ENCODE peak calls at places on chromosomes 7 and 10, in eight cellular contexts. K is HEK293T; P is psoas muscle; I is foreskin fibroblast; V is ELR; Y is HTR-8/SVneo; O is T-helper 2 cell treated with Interferon-gamma antibody and Interleukin-4, amounts not matched to agents 5 μg/mL and 100 μg/mL, for 36 hours; H is T-helper 1 cell. B is an unnamed sample.

GRCh38 chr10:48237856-48238250 is 36.6 kb downstream of the FRMPD2 start:
- DNase-seq in K (no peak), P (no peak), I (no peak), V (no peak), Y (no peak), O (no peak), H (no peak), B (no peak)

GRCh38 chr7:50504646-50505546 is 54.7 kb upstream of the FIGNL1 start:
- DNase-seq in K (no peak), P (peak), I (peak), V (no peak), Y (no peak), O (no peak), H (no peak), B (no peak)

GRCh38 chr10:121862042-121862441 is 65.8 kb downstream of the ATE1 start:
- DNase-seq in K (no peak), P (no peak), I (no peak), V (no peak), Y (no peak), O (no peak), H (no peak), B (no peak)

GRCh38 chr7:71236488-71237179 is 104.7 kb downstream of the GALNT17 start:
- DNase-seq in K (no peak), P (no peak), I (no peak), V (no peak), Y (no peak), O (no peak), H (no peak), B (no peak)

GRCh38 chr7:108735814-108736213 is 166.1 kb downstream of the DNAJB9 start:
- DNase-seq in K (no peak), P (no peak), I (no peak), V (no peak), Y (no peak), O (no peak), H (no peak), B (no peak)

GRCh38 chr10:126270116-126270515 is 118.2 kb downstream of the ADAM12 start:
- DNase-seq in K (no peak), P (no peak), I (peak), V (peak), Y (no peak), O (no peak), H (no peak), B (no peak)

GRCh38 chr7:12839508-12840153 is 152.2 kb downstream of the ARL4A start:
- DNase-seq in K (peak), P (no peak), I (no peak), V (no peak), Y (no peak), O (no peak), H (no peak), B (no peak)

GRCh38 chr10:97479939-97480338 is 18.3 kb downstream of the MMS19 start:
- DNase-seq in K (no peak), P (no peak), I (no peak), V (peak), Y (no peak), O (no peak), H (no peak), B (no peak)

GRCh38 chr10:69065406-69066361 is 22.2 kb upstream of the SRGN start:
- DNase-seq in K (no peak), P (no peak), I (peak), V (peak), Y (no peak), O (peak), H (no peak), B (no peak)

GRCh38 chr10:64637939-64638338 is 1116.7 kb downstream of the REEP3 start:
- DNase-seq in K (no peak), P (no peak), I (no peak), V (no peak), Y (no peak), O (no peak), H (no peak), B (no peak)

GRCh38 chr10:123455861-123456260 is 210.3 kb upstream of the GPR26 start:
- DNase-seq in K (no peak), P (no peak), I (no peak), V (no peak), Y (no peak), O (no peak), H (no peak), B (no peak)

GRCh38 chr7:137475966-137476365 is 132.4 kb upstream of the PTN start:
- DNase-seq in K (no peak), P (no peak), I (no peak), V (no peak), Y (no peak), O (no peak), H (no peak), B (no peak)

GRCh38 chr10:110803830-110804338 is 67.8 kb upstream of the PDCD4 start:
- DNase-seq in K (peak), P (peak), I (peak), V (peak), Y (peak), O (no peak), H (no peak), B (peak)

GRCh38 chr7:101137651-101138148 is 10.8 kb downstream of the SERPINE1 start:
- DNase-seq in K (no peak), P (no peak), I (peak), V (no peak), Y (no peak), O (no peak), H (no peak), B (no peak)

GRCh38 chr7:149707448-149707886 is 65.9 kb downstream of the ZNF467 start:
- DNase-seq in K (no peak), P (no peak), I (no peak), V (peak), Y (no peak), O (no peak), H (no peak), B (no peak)

GRCh38 chr10:79056736-79057391 is 11.9 kb upstream of the ZMIZ1 start:
- DNase-seq in K (no peak), P (peak), I (no peak), V (no peak), Y (no peak), O (no peak), H (no peak), B (peak)

GRCh38 chr7:66859794-66860645 is 61.0 kb upstream of the TMEM248 start:
- DNase-seq in K (no peak), P (peak), I (no peak), V (peak), Y (no peak), O (peak), H (no peak), B (no peak)

GRCh38 chr7:96219382-96220130 is 102.3 kb downstream of the SLC25A13 start:
- DNase-seq in K (no peak), P (no peak), I (peak), V (peak), Y (no peak), O (no peak), H (no peak), B (no peak)

GRCh38 chr7:117871401-117871777 is 1.9 kb downstream of the CTTNBP2 start:
- DNase-seq in K (no peak), P (no peak), I (no peak), V (no peak), Y (no peak), O (no peak), H (no peak), B (no peak)

GRCh38 chr10:114634607-114634974 is 23.5 kb downstream of the ABLIM1 start:
- DNase-seq in K (peak), P (no peak), I (peak), V (peak), Y (peak), O (no peak), H (no peak), B (no peak)

GRCh38 chr10:21496285-21497176 is 29.0 kb downstream of the SKIDA1 start:
- DNase-seq in K (peak), P (peak), I (no peak), V (peak), Y (peak), O (peak), H (peak), B (peak)

GRCh38 chr7:155531686-155532085 is 14.7 kb downstream of the CNPY1 start:
- DNase-seq in K (no peak), P (no peak), I (no peak), V (no peak), Y (no peak), O (no peak), H (no peak), B (no peak)

GRCh38 chr10:103742779-103743178 is 112.6 kb downstream of the SH3PXD2A start:
- DNase-seq in K (no peak), P (peak), I (no peak), V (no peak), Y (no peak), O (no peak), H (no peak), B (no peak)